ENCODE peak calls at places on chromosome 15, in nine cellular contexts. Y, F, R, V, L, S, G, A and E are unnamed samples.

GRCh38 chr15:90561344-90562244 is 31.9 kb downstream of the CRTC3 start:
- DNase-seq in Y (no peak), F (no peak), R (no peak), V (no peak), L (no peak), S (no peak), G (peak; percentile 75), A (peak; percentile 38), E (no peak)

GRCh38 chr15:89361451-89362202 is 27.0 kb upstream of the POLG start:
- DNase-seq in Y (peak; percentile 46), F (peak; percentile 55), R (peak; percentile 31), V (peak; percentile 93), L (peak; percentile 77), S (peak; percentile 34), G (peak; percentile 58), A (peak; percentile 23), E (peak; percentile 58)

GRCh38 chr15:48001393-48002059 is 119.3 kb upstream of the SLC24A5 start:
- DNase-seq in Y (no peak), F (no peak), R (no peak), V (no peak), L (peak; percentile 12), S (no peak), G (no peak), A (no peak), E (peak; percentile 56)

GRCh38 chr15:67907175-67907723 is 67.4 kb upstream of the RNU6-1 start:
- DNase-seq in Y (no peak), F (no peak), R (no peak), V (no peak), L (no peak), S (no peak), G (no peak), A (no peak), E (no peak)

GRCh38 chr15:48868549-48868948 is 9.4 kb upstream of the EID1 start:
- DNase-seq in Y (no peak), F (peak; percentile 88), R (no peak), V (no peak), L (no peak), S (peak; percentile 12), G (no peak), A (no peak), E (no peak)

GRCh38 chr15:73383310-73384185 is 14.8 kb upstream of the HCN4 start:
- DNase-seq in Y (no peak), F (no peak), R (no peak), V (no peak), L (no peak), S (no peak), G (no peak), A (no peak), E (no peak)

GRCh38 chr15:46280753-46281521 is 646.1 kb downstream of the SQOR start:
- DNase-seq in Y (no peak), F (no peak), R (no peak), V (no peak), L (no peak), S (peak; percentile 70), G (no peak), A (no peak), E (peak; percentile 41)

GRCh38 chr15:75052972-75053747 is 29.8 kb downstream of the PPCDC start:
- DNase-seq in Y (no peak), F (no peak), R (no peak), V (no peak), L (no peak), S (no peak), G (no peak), A (no peak), E (no peak)